ENCODE peak calls at places on chromosomes 5 and 9, in eight cellular contexts. A, F, K, I, O, T, X and C are unnamed samples.
A peak's percentile ranks its signal among the peaks of the same experiment; 100 is the strongest.

GRCh38 chr5:6365142-6365976 is 13.0 kb downstream of the MED10 start:
- DNase-seq in F (no peak), K (no peak), I (no peak), T (no peak), X (no peak), A (no peak), O (no peak), C (no peak)

GRCh38 chr5:146091881-146092280 is 13.5 kb downstream of the PLAC8L1 start:
- DNase-seq in F (no peak), O (no peak), T (no peak), X (no peak), A (no peak), K (no peak), I (no peak), C (no peak)

GRCh38 chr9:73270967-73271722 is 119.5 kb downstream of the ANXA1 start:
- DNase-seq in X (no peak), T (no peak), O (no peak), I (no peak), F (no peak), A (no peak), K (no peak), C (no peak)

GRCh38 chr5:14557203-14557725 is 24.3 kb upstream of the OTULINL start:
- DNase-seq in X (no peak), K (no peak), T (no peak), F (no peak), O (no peak), I (no peak), A (no peak), C (no peak)

GRCh38 chr5:132501961-132502931 is 11.7 kb upstream of the IRF1 start:
- DNase-seq in O (no peak), T (no peak), F (no peak), K (peak; percentile 3), I (no peak), X (peak; percentile 69), A (no peak), C (no peak)

GRCh38 chr5:10201223-10201868 is 48.3 kb downstream of the ATPSCKMT start:
- DNase-seq in O (no peak), T (no peak), A (no peak), X (no peak), F (peak; percentile 10), I (no peak), K (no peak), C (no peak)

GRCh38 chr5:178279723-178280438 is 47.3 kb upstream of the PHYKPL start:
- DNase-seq in A (peak; percentile 55), T (peak; percentile 93), K (peak; percentile 83), X (peak; percentile 96), F (peak; percentile 92), O (peak; percentile 71), I (peak; percentile 94), C (no peak)

GRCh38 chr9:33227013-33227398 is 13.0 kb upstream of the SPINK4 start:
- DNase-seq in I (peak; percentile 70), X (no peak), K (no peak), O (no peak), T (peak; percentile 84), F (no peak), A (no peak), C (no peak)

GRCh38 chr5:171830686-171831085 is 45.1 kb downstream of the SMIM23 start:
- DNase-seq in A (no peak), I (no peak), K (no peak), X (no peak), O (no peak), F (no peak), T (no peak), C (no peak)

GRCh38 chr5:94066437-94067207 is 325.2 kb upstream of the POU5F2 start:
- DNase-seq in T (no peak), F (no peak), A (no peak), K (no peak), O (no peak), X (no peak), I (no peak), C (no peak)
- H3K9me3 ChIP-seq in T (peaks cover 36% of the 10 kb centered on the region), F (no peaks in the 10 kb centered on the region), A (peaks cover 6% of the 10 kb centered on the region), K (no peaks in the 10 kb centered on the region), O (peaks cover 6% of the 10 kb centered on the region), X (peaks cover 18% of the 10 kb centered on the region), I (peaks cover 25% of the 10 kb centered on the region), C (peaks cover 9% of the 10 kb centered on the region)

DNA sequence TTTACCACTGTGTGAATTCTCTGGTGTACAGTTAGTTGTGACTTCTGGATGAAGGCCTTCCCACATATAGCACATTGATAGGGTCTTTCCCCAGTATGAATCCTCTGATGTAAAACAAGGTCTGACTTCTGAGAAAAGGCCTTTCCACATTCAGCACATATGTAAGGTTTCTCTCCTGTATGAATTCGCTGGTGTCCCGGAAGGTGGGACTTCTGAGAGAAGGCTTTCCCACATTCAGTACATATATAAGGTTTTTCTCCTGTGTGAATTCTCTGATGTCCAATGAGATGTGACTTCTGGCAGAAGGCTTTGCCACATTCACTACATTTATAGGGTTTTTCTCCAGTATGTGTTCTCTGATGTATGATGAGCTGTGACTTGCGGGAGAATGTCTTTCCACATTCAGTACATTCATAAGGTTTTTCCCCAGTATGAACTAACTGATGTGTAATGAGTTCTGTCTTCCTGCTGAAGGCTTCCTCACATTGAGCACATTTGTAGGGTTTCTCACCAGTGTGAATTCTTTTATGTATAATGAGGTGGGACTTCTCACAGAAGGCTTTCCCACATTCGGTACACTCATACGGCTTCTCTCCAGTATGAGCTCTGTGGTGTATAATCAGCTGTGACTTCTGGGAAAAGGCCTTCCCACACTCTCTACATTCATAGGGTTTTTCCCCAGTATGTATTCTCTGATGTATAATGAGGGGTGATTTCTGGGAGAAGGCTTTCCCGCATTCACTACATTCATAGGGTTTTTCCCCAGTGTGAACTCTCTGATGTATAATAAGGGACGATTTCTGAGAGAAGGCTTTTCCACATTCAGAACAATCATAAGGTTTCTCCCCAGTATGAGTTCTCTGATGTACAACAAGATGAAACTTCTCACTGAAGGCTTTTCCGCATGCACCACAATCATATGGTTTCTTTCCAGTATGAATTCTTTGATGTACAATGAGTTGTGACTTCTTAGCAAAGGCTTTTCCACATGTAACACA is 9.1 kb downstream of the ZNF300 start:
- DNase-seq in A (no peak), F (no peak), I (no peak), O (no peak), K (no peak), X (no peak), T (no peak), C (no peak)
- H3K9me3 ChIP-seq in A (peaks cover 55% of the 10 kb centered on the region), F (peaks cover 3% of the 10 kb centered on the region), I (peaks cover 96% of the 10 kb centered on the region), O (peaks cover 24% of the 10 kb centered on the region), K (peaks cover 9% of the 10 kb centered on the region), X (peaks cover 93% of the 10 kb centered on the region), T (peaks cover 99% of the 10 kb centered on the region), C (peaks cover 16% of the 10 kb centered on the region)

GRCh38 chr5:3214838-3215374 is 380.7 kb upstream of the IRX1 start:
- DNase-seq in O (no peak), I (no peak), T (no peak), X (peak; percentile 48), F (no peak), A (no peak), K (no peak), C (no peak)

GRCh38 chr5:3217114-3217513 is 378.5 kb upstream of the IRX1 start:
- DNase-seq in F (no peak), A (no peak), K (no peak), X (peak; percentile 45), I (no peak), O (no peak), T (no peak), C (no peak)

GRCh38 chr5:3212869-3213268 is 382.8 kb upstream of the IRX1 start:
- DNase-seq in X (no peak), F (no peak), I (no peak), K (no peak), A (no peak), O (no peak), T (no peak), C (no peak)

GRCh38 chr5:3216386-3216785 is 379.2 kb upstream of the IRX1 start:
- DNase-seq in I (no peak), A (no peak), X (peak; percentile 41), F (no peak), K (no peak), T (no peak), O (no peak), C (no peak)

DNA sequence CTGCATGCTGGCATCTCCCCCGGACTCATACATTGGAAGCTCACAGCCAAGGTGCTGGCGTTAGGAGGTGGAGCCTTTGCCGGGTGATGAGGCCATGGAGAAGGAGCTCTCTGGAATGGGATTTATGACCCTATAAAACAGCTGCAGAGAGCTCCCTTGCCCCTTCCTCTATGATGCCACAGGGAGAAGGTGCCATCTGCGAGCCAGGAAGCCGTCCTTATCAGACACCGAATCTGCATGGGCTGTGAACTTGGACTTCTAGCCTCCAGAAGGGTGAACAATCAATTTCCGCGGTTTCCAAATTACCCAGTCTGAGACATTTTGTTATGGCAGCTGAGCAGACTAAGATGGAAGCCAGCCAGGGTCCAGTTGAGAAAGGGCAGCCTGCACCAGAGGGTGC is 381.2 kb upstream of the IRX1 start:
- DNase-seq in A (no peak), K (no peak), X (no peak), I (no peak), F (no peak), O (no peak), T (no peak), C (no peak)
- H3K9me3 ChIP-seq in A (no peaks in the 10 kb centered on the region), K (no peaks in the 10 kb centered on the region), X (no peaks in the 10 kb centered on the region), I (no peaks in the 10 kb centered on the region), F (no peaks in the 10 kb centered on the region), O (no peaks in the 10 kb centered on the region), T (no peaks in the 10 kb centered on the region), C (no peaks in the 10 kb centered on the region)

GRCh38 chr5:39520232-39520572 is 95.4 kb upstream of the DAB2 start:
- DNase-seq in T (no peak), X (no peak), O (no peak), K (no peak), I (no peak), A (no peak), F (no peak), C (no peak)

GRCh38 chr5:39521945-39522590 is 97.3 kb upstream of the DAB2 start:
- DNase-seq in T (no peak), K (no peak), A (no peak), I (no peak), F (no peak), X (no peak), O (no peak), C (no peak)

GRCh38 chr5:39519566-39520231 is 94.9 kb upstream of the DAB2 start:
- DNase-seq in A (no peak), I (no peak), O (no peak), K (no peak), T (no peak), X (no peak), F (no peak), C (no peak)

GRCh38 chr5:39523821-39524220 is 99.0 kb upstream of the DAB2 start:
- DNase-seq in T (no peak), A (no peak), F (no peak), K (no peak), X (no peak), O (no peak), I (no peak), C (no peak)

DNA sequence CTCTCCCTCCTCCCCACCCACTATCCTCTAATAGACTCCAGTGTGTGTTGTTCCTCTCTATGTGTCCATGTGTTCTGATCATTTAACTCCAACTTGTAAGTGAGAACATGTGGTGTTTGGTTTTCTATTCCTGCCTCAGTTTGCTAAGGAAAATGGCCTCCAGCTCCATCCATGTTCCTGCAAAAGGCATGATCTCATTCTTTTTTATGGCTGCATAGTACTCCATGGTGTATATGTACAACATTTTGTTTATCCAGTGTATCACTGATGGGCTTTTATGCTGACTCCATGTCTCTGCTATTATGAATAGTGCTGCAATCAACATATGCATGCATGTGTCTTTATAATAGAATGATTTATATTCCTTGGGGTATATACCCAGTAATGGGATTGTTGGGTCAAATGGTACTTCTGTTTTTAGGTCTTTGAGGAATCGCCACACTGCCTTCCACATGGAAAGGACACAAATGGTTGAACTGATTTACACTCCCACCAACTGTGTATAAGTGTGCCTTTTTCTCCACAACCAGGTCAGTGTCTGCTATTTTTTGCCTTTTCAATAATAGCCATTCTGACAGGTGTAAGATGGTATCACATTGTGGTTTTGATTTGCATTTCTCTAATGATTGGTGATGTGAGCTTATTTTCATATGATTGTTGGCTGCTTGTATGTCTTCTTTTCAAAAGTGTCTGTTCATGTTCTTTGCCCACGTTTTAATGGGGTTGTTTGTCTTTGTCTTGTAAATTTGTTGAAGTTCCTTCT is 96.5 kb upstream of the DAB2 start:
- DNase-seq in F (no peak), I (no peak), X (no peak), A (no peak), K (no peak), O (no peak), T (no peak), C (no peak)
- H3K9me3 ChIP-seq in F (no peaks in the 10 kb centered on the region), I (no peaks in the 10 kb centered on the region), X (no peaks in the 10 kb centered on the region), A (no peaks in the 10 kb centered on the region), K (no peaks in the 10 kb centered on the region), O (no peaks in the 10 kb centered on the region), T (no peaks in the 10 kb centered on the region), C (no peaks in the 10 kb centered on the region)